ENCODE peak calls at places on chromosomes 2 and 18, in six cellular contexts. C, R, T, O, P and B are unnamed samples.

GRCh38 chr2:96209729-96210085 is 1.1 kb upstream of the STARD7 start:
- DNase-seq in T (no peak), C (no peak), O (no peak), P (no peak), R (no peak), B (no peak)

GRCh38 chr18:63207154-63207790 is 112.3 kb downstream of the BCL2 start:
- DNase-seq in T (no peak), R (no peak), P (no peak), O (no peak), C (no peak), B (no peak)

GRCh38 chr18:32389868-32390267 is 80.8 kb downstream of the GAREM1 start:
- DNase-seq in R (no peak), P (no peak), C (no peak), T (peak; percentile 69), O (peak; percentile 59), B (no peak)

GRCh38 chr2:96501471-96501874 is 3.7 kb downstream of the NEURL3 start:
- DNase-seq in T (no peak), O (no peak), C (no peak), R (no peak), P (no peak), B (no peak)

GRCh38 chr2:47269316-47270232 is 114.5 kb upstream of the STPG4 start:
- DNase-seq in T (peak; percentile 22), C (peak; percentile 99), R (peak; percentile 98), P (peak; percentile 82), O (peak; percentile 54), B (peak; percentile 96)

GRCh38 chr2:48148841-48149240 is 242.5 kb upstream of the FBXO11 start:
- DNase-seq in O (no peak), R (no peak), P (no peak), C (no peak), T (no peak), B (no peak)

GRCh38 chr2:64244049-64244446 is 99.8 kb upstream of the PELI1 start:
- DNase-seq in P (no peak), R (no peak), T (no peak), C (no peak), O (no peak), B (no peak)

GRCh38 chr2:48767330-48767729 is 11.8 kb upstream of the LHCGR start:
- DNase-seq in P (no peak), R (no peak), O (no peak), C (no peak), T (no peak), B (no peak)

GRCh38 chr2:110101911-110102774 is 13.5 kb downstream of the MALL start:
- DNase-seq in T (no peak), C (peak; percentile 61), P (no peak), O (no peak), R (no peak), B (peak; percentile 42)

GRCh38 chr18:78192044-78192443 is 787.6 kb upstream of the SALL3 start:
- DNase-seq in R (no peak), T (no peak), O (peak; percentile 41), C (no peak), P (no peak), B (no peak)

GRCh38 chr2:14016289-14016955 is 616.1 kb upstream of the LRATD1 start:
- DNase-seq in R (no peak), C (peak; percentile 26), O (peak; percentile 11), T (no peak), P (no peak), B (peak; percentile 80)

GRCh38 chr18:24837065-24837464 is 376.6 kb downstream of the HRH4 start:
- DNase-seq in R (no peak), T (no peak), O (no peak), P (no peak), C (no peak), B (no peak)

GRCh38 chr2:118823666-118824065 is 23.8 kb downstream of the EN1 start:
- DNase-seq in P (no peak), T (no peak), O (no peak), R (no peak), C (no peak), B (no peak)

GRCh38 chr2:118738524-118739308 is 108.7 kb downstream of the EN1 start:
- DNase-seq in T (no peak), O (no peak), C (peak; percentile 99), P (peak; percentile 72), R (peak; percentile 62), B (peak; percentile 97)

GRCh38 chr2:16900405-16901025 is 234.9 kb upstream of the CYRIA start:
- DNase-seq in T (no peak), P (no peak), R (peak; percentile 22), C (no peak), O (no peak), B (no peak)

GRCh38 chr18:10234281-10234680 is 220.2 kb upstream of the APCDD1 start:
- DNase-seq in T (no peak), O (no peak), P (no peak), R (no peak), C (no peak), B (no peak)

GRCh38 chr2:207399301-207399700 is 130.5 kb upstream of the CREB1 start:
- DNase-seq in P (no peak), O (no peak), R (no peak), C (no peak), T (no peak), B (no peak)

GRCh38 chr2:190121971-190122370 is 59.4 kb upstream of the MSTN start:
- DNase-seq in O (no peak), P (no peak), T (no peak), C (peak; percentile 43), R (peak; percentile 12), B (peak; percentile 42)

GRCh38 chr2:182542501-182543258 is 115.8 kb upstream of the PDE1A start:
- DNase-seq in C (peak; percentile 58), P (no peak), O (no peak), R (no peak), T (no peak), B (peak; percentile 46)

GRCh38 chr2:74103763-74104162 is 43.9 kb downstream of the BOLA3 start:
- DNase-seq in T (no peak), P (no peak), R (no peak), O (no peak), C (no peak), B (no peak)

GRCh38 chr2:27407798-27408491 is 1.4 kb downstream of the PPM1G start:
- DNase-seq in P (no peak), C (peak; percentile 76), T (no peak), O (no peak), R (no peak), B (peak; percentile 54)

GRCh38 chr2:70930371-70931329 is 5.0 kb upstream of the ATP6V1B1 start:
- DNase-seq in O (peak; percentile 0), C (no peak), P (no peak), R (no peak), T (no peak), B (no peak)

GRCh38 chr2:224517963-224518362 is 67.2 kb downstream of the CUL3 start:
- DNase-seq in O (no peak), T (no peak), C (no peak), P (no peak), R (no peak), B (no peak)

GRCh38 chr18:63741769-63742168 is 33.4 kb upstream of the SERPINB7 start:
- DNase-seq in C (peak; percentile 58), O (no peak), T (no peak), P (no peak), R (no peak), B (peak; percentile 33)

GRCh38 chr18:50853863-50854271 is 25.1 kb upstream of the ME2 start:
- DNase-seq in P (peak; percentile 69), O (no peak), C (peak; percentile 91), R (peak; percentile 75), T (no peak), B (peak; percentile 46)

GRCh38 chr2:186903183-186903582 is 54.2 kb upstream of the ZSWIM2 start:
- DNase-seq in O (no peak), C (peak; percentile 47), R (no peak), P (no peak), T (no peak), B (peak; percentile 44)

GRCh38 chr2:101500860-101501259 is 25.9 kb upstream of the RFX8 start:
- DNase-seq in C (peak; percentile 22), P (no peak), T (no peak), O (peak; percentile 15), R (no peak), B (no peak)
- H3K4me3 ChIP-seq in C (no peak overlapping the region), P (no peak overlapping the region), T (peak overlapping the region; percentile 35), O (no peak overlapping the region), R (no peak overlapping the region), B (no peak overlapping the region)

GRCh38 chr2:191760655-191761054 is 82.7 kb downstream of the NABP1 start:
- DNase-seq in P (no peak), R (no peak), O (no peak), T (no peak), C (no peak), B (no peak)

GRCh38 chr2:191758420-191759199 is 80.7 kb downstream of the NABP1 start:
- DNase-seq in O (peak; percentile 13), C (peak; percentile 59), R (peak; percentile 39), T (no peak), P (no peak), B (peak; percentile 32)

GRCh38 chr2:191757256-191757655 is 79.3 kb downstream of the NABP1 start:
- DNase-seq in P (no peak), O (no peak), C (no peak), T (no peak), R (no peak), B (no peak)

GRCh38 chr2:191759650-191760049 is 81.7 kb downstream of the NABP1 start:
- DNase-seq in T (no peak), O (no peak), P (no peak), C (no peak), R (no peak), B (no peak)

DNA sequence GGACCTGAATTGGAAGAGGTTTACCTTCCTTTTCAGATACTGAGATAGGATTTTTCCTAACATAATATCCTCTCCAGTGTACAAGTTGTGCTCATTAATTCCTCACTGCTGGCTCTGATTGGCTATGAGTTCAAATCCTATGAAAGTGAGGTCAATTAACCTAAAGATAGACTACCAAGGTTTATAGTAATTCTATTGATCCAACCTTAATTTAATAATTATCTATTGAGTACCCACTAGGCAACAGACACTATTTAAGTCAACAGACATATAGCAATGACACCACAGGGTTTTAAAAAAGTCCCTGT is 81.2 kb downstream of the NABP1 start:
- DNase-seq in R (no peak), O (no peak), T (no peak), C (no peak), P (no peak), B (no peak)
- TF ChIP-seq CTCF in R (peak; percentile 52), O (no peak), T (no peak), C (no peak), P (no peak), B (no peak)

DNA sequence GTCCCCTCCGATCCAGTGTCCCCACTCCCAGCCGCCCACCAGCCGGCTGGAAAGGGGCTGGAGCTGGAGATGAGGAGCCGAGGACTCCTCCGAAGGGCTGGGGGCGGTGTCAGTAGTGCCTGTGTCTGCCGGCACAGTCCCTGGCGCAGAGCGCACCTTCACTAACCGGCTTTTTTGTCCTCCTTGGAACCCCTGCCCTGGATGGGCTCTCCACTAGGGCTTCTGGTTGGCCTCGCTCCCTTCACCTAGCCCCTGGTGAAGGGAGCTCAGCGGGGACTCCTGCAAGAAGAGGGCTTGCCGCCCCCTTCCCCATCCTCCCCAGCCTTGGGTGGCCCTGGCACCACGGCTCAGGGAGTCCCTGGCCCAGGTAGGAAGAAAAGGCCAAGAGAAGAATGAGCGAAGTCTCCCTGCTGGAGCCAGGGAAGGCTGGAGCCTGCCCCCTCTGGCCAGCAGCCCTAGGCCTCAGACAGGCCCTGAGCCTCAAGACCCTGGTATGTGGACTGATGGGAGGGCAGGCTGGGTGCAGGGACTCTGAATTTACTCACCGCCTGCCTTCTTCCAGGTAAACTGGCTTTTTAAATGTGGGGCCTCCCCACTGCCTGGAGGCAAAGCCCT is 570 bp upstream of the ECEL1 start:
- DNase-seq in P (no peak), R (no peak), C (no peak), T (peak; percentile 7), O (no peak), B (no peak)
- H3K4me3 ChIP-seq in P (no peak overlapping the region), R (no peak overlapping the region), C (no peak overlapping the region), T (no peak overlapping the region), O (no peak overlapping the region), B (no peak overlapping the region)

GRCh38 chr18:74459877-74460276 is 2.8 kb upstream of the DIPK1C start:
- DNase-seq in P (no peak), R (no peak), O (no peak), T (no peak), C (no peak), B (no peak)
- TF ChIP-seq CTCF in P (no peak), R (no peak), O (peak; percentile 22), T (peak; percentile 55), C (peak; percentile 43), B (peak; percentile 21)